ENCODE peak calls at places on chromosomes 7 and 10, in six cellular contexts. P is H9, R is IMR-90, B is neuronal stem cell, T is H1, W is mesenchymal stem cell. O is an unnamed sample.

GRCh38 chr7:95213809-95214492 is 110.4 kb downstream of the PON1 start:
- DNase-seq in P (no peak), R (no peak), B (no peak), T (no peak), W (no peak), O (peak; percentile 44)

GRCh38 chr10:16893664-16894063 is 76.4 kb upstream of the RSU1 start:
- DNase-seq in P (no peak), R (no peak), B (no peak), T (no peak), W (no peak), O (no peak)

GRCh38 chr7:122302826-122303521 is 1.6 kb downstream of the FEZF1 start:
- DNase-seq in P (no peak), R (no peak), B (no peak), T (no peak), W (no peak), O (no peak)

GRCh38 chr10:115417585-115418265 is 324.6 kb downstream of the ATRNL1 start:
- DNase-seq in P (peak; percentile 77), R (peak; percentile 37), B (peak; percentile 9), T (peak; percentile 58), W (peak; percentile 70), O (no peak)

GRCh38 chr10:57624856-57625592 is 642.7 kb downstream of the IPMK start:
- DNase-seq in P (no peak), R (no peak), B (no peak), T (no peak), W (no peak), O (no peak)

GRCh38 chr10:30413996-30414576 is 19.9 kb upstream of the MAP3K8 start:
- DNase-seq in P (no peak), R (peak; percentile 71), B (no peak), T (no peak), W (peak; percentile 77), O (peak; percentile 54)

GRCh38 chr7:143435266-143435665 is 8.0 kb upstream of the TAS2R60 start:
- DNase-seq in P (no peak), R (no peak), B (no peak), T (no peak), W (no peak), O (no peak)

GRCh38 chr7:139526578-139527544 is 3.4 kb downstream of the CLEC2L start:
- DNase-seq in P (no peak), R (peak; percentile 98), B (no peak), T (no peak), W (peak; percentile 95), O (no peak)

GRCh38 chr10:29658984-29659769 is 24.4 kb upstream of the SVIL start:
- DNase-seq in P (no peak), R (peak; percentile 100), B (no peak), T (no peak), W (peak; percentile 100), O (peak; percentile 84)

GRCh38 chr7:54956865-54957264 is 62.0 kb upstream of the EGFR start:
- DNase-seq in P (no peak), R (no peak), B (no peak), T (no peak), W (no peak), O (no peak)

GRCh38 chr7:34672430-34672829 is 14.4 kb downstream of the NPSR1 start:
- DNase-seq in P (no peak), R (peak; percentile 17), B (no peak), T (no peak), W (peak; percentile 6), O (no peak)

GRCh38 chr7:151390594-151391357 is 19.1 kb downstream of the WDR86 start:
- DNase-seq in P (no peak), R (no peak), B (no peak), T (no peak), W (no peak), O (no peak)

GRCh38 chr7:108004220-108005142 is 1.5 kb upstream of the LAMB1 start:
- DNase-seq in P (peak; percentile 45), R (peak; percentile 70), B (no peak), T (peak; percentile 50), W (peak; percentile 65), O (peak; percentile 60)

GRCh38 chr7:20223356-20223755 is 6.2 kb upstream of the MACC1 start:
- DNase-seq in P (no peak), R (peak; percentile 63), B (no peak), T (no peak), W (no peak), O (no peak)

GRCh38 chr10:96299383-96299782 is 4.9 kb upstream of the DNTT start:
- DNase-seq in P (no peak), R (no peak), B (no peak), T (no peak), W (no peak), O (no peak)

GRCh38 chr10:131789516-131789915 is 111.3 kb upstream of the PPP2R2D start:
- DNase-seq in P (peak; percentile 12), R (no peak), B (no peak), T (no peak), W (no peak), O (no peak)

GRCh38 chr10:110269641-110270318 is 34.9 kb downstream of the SMNDC1 start:
- DNase-seq in P (no peak), R (peak; percentile 25), B (no peak), T (no peak), W (no peak), O (no peak)

GRCh38 chr7:41869596-41869995 is 166.7 kb upstream of the INHBA start:
- DNase-seq in P (no peak), R (peak; percentile 47), B (no peak), T (no peak), W (no peak), O (no peak)

GRCh38 chr10:133141144-133141962 is 18.7 kb upstream of the KNDC1 start:
- DNase-seq in P (peak; percentile 25), R (no peak), B (no peak), T (peak; percentile 43), W (no peak), O (no peak)

GRCh38 chr10:62705789-62706188 is 98.7 kb upstream of the ADO start:
- DNase-seq in P (no peak), R (no peak), B (no peak), T (no peak), W (no peak), O (no peak)

DNA sequence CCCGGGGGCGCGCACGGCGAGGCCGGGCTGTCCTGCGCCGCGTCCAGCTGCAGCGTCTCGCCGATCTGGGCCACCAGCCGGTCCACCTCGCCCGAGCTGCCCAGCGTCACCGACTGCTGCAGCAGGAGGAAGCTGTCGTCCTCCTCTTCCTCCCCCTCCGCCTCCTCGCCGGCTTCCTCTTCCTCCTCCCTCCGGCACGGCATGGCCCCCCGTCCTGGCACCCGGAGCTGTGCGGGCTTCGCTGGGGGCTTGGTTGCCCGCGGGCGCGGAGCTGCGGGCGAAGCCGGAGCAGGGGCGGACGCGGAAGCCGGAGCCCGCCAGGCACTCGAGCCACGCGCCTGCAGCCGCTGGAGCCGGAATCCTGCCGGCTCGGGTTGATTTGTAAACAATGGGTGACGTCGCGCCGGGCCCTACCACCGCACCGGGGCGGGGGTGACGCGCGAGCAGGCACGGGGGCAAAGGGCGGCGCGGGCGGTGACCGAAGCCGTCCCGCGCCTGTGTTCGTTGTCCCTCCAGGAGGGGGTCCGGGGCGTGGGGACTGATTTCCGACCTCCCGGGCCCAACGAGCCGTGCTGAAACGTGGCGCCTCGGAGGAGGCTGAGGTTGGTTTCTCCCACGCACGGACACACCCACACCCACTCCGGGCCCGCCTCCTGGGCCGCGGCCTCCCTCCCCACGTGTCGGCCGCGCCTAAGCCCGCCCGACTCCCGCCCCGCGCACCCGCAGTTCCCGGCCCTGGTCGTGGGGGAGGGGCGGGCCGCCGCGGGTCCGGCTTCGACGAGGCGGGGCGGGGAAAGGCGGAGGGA is at the start of gene FRAT2:
- DNase-seq in P (peak; percentile 92), R (peak; percentile 91), B (peak; percentile 89), T (peak; percentile 95), W (peak; percentile 92), O (peak; percentile 88)
- H3K18ac ChIP-seq in P (peak within 1 kb of the TSS; percentile 97), R (peak within 1 kb of the TSS; percentile 91), B (peak within 1 kb of the TSS; percentile 98), T (peak within 1 kb of the TSS; percentile 91), W (peak within 1 kb of the TSS; percentile 100), O (peak within 1 kb of the TSS; percentile 98)

GRCh38 chr10:260819-261429 is 125.7 kb downstream of the ZMYND11 start:
- DNase-seq in P (no peak), R (no peak), B (no peak), T (no peak), W (no peak), O (no peak)
- H4K91ac ChIP-seq in P (no peak overlapping the region), R (no peak overlapping the region), B (no peak overlapping the region), T (no peak overlapping the region), W (no peak overlapping the region), O (no peak overlapping the region)

DNA sequence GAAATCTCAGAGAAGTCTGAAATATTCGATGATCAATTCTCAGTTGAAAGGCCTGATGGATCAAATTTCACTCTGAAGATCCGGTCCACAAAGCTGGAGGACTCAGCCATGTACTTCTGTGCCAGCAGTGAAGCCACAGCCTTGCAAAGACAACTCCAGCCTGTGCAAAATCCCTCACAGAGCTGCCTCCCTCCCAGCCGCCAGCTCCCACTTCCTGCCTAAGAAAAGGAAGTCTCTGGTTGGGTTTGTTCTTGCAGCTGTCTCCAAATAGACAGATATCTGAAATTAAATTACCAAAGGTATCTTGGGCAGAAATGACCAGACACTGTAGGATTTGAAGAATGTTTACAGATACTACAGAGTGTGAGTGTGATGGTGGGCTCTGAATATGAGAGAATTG is 43.4 kb upstream of the PRSS58 start:
- DNase-seq in P (no peak), R (no peak), B (no peak), T (no peak), W (no peak), O (no peak)
- H3K4me1 ChIP-seq in P (no peaks in the 10 kb centered on the region), R (no peaks in the 10 kb centered on the region), B (peaks cover 2% of the 10 kb centered on the region), T (no peaks in the 10 kb centered on the region), W (no peaks in the 10 kb centered on the region), O (no peaks in the 10 kb centered on the region)

GRCh38 chr10:122459586-122460273 is 1.6 kb upstream of the HTRA1 start:
- DNase-seq in P (no peak), R (peak; percentile 58), B (no peak), T (no peak), W (no peak), O (no peak)

GRCh38 chr10:122461729-122462532 is 578 bp downstream of the HTRA1 start:
- DNase-seq in P (no peak), R (no peak), B (no peak), T (peak; percentile 78), W (peak; percentile 46), O (no peak)

GRCh38 chr10:122462533-122463465 is 1.4 kb downstream of the HTRA1 start:
- DNase-seq in P (no peak), R (peak; percentile 51), B (no peak), T (peak; percentile 56), W (peak; percentile 62), O (no peak)

GRCh38 chr10:122460891-122461293 is 461 bp upstream of the HTRA1 start:
- DNase-seq in P (no peak), R (no peak), B (no peak), T (no peak), W (no peak), O (no peak)

DNA sequence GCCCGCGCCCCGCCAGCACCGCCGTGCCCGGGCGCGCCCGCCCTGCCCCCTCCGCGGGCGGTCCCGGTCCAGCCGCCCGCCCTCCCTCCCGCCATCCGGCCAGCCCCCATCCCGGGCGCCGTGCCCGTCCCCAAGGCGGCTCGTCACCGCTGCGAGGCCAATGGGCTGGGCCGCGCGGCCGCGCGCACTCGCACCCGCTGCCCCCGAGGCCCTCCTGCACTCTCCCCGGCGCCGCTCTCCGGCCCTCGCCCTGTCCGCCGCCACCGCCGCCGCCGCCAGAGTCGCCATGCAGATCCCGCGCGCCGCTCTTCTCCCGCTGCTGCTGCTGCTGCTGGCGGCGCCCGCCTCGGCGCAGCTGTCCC is at the start of gene HTRA1:
- DNase-seq in P (peak; percentile 66), R (peak; percentile 61), B (peak; percentile 43), T (no peak), W (peak; percentile 64), O (peak; percentile 68)
- H3K18ac ChIP-seq in P (no peak within 1 kb of the TSS), R (no peak within 1 kb of the TSS), B (peak within 1 kb of the TSS; percentile 67), T (peak within 1 kb of the TSS; percentile 60), W (peak within 1 kb of the TSS; percentile 92), O (peak within 1 kb of the TSS; percentile 23)

O was measured in trophoblast cell.